ENCODE peak calls at places on chromosomes 12 and 14, in seven cellular contexts. L is effector memory CD4-positive, alpha-beta T cell; E is C1 segment of cervical spinal cord; Y is stimulated activated CD4-positive, alpha-beta T cell treated with anti-CD3 and anti-CD28 coated beads, Interleukin-4, amount 100 ng/mL, for 4 hours; M is GM13977; C is HepG2; N is erythroblast. J is an unnamed sample.

GRCh38 chr12:9699898-9700605 is 30.5 kb downstream of the CLEC2D start:
- DNase-seq in L (no peak), E (no peak), Y (no peak), M (no peak), C (no peak), N (no peak), J (no peak)

GRCh38 chr12:9101018-9101687 is 14.6 kb downstream of the A2M start:
- DNase-seq in L (no peak), E (no peak), Y (no peak), M (no peak), C (no peak), N (no peak), J (no peak)

GRCh38 chr12:66055837-66056319 is 74.7 kb downstream of the LLPH start:
- DNase-seq in L (no peak), E (no peak), Y (no peak), M (peak), C (peak), N (no peak), J (no peak)

GRCh38 chr14:34693228-34693939 is 21.0 kb downstream of the CFL2 start:
- DNase-seq in L (no peak), E (no peak), Y (peak), M (no peak), C (peak), N (no peak), J (peak)

GRCh38 chr12:131194166-131194565 is 240.5 kb downstream of the ADGRD1 start:
- DNase-seq in L (no peak), E (no peak), Y (no peak), M (peak), C (no peak), N (peak), J (no peak)

GRCh38 chr12:96578526-96579125 is 89.2 kb downstream of the CFAP54 start:
- DNase-seq in L (no peak), E (no peak), Y (no peak), M (peak), C (peak), N (peak), J (peak)

GRCh38 chr14:78029471-78030372 is 140.5 kb upstream of the NRXN3 start:
- DNase-seq in L (no peak), E (no peak), Y (no peak), M (no peak), C (no peak), N (no peak), J (no peak)

GRCh38 chr12:18323159-18323558 is 61.8 kb downstream of the PIK3C2G start:
- DNase-seq in L (no peak), E (no peak), Y (no peak), M (no peak), C (no peak), N (no peak), J (no peak)

GRCh38 chr12:42446761-42447160 is 120.8 kb downstream of the PPHLN1 start:
- DNase-seq in L (no peak), E (no peak), Y (no peak), M (no peak), C (no peak), N (no peak), J (no peak)

GRCh38 chr12:52630609-52631200 is 12.3 kb upstream of the KRT73 start:
- DNase-seq in L (no peak), E (no peak), Y (no peak), M (no peak), C (no peak), N (no peak), J (no peak)

GRCh38 chr14:75969891-75970290 is 11.9 kb downstream of the TGFB3 start:
- DNase-seq in L (no peak), E (no peak), Y (no peak), M (no peak), C (no peak), N (no peak), J (no peak)

GRCh38 chr14:69879175-69880047 is at the start of gene SMOC1:
- DNase-seq in L (no peak), E (peak), Y (peak), M (peak), C (peak), N (no peak), J (peak)

GRCh38 chr12:45688188-45688587 is 41.3 kb upstream of the ARID2 start:
- DNase-seq in L (no peak), E (no peak), Y (no peak), M (no peak), C (no peak), N (no peak), J (no peak)

GRCh38 chr12:76643438-76643837 is 83.9 kb upstream of the OSBPL8 start:
- DNase-seq in L (no peak), E (no peak), Y (no peak), M (no peak), C (no peak), N (no peak), J (no peak)

GRCh38 chr14:90645842-90646443 is 170.3 kb downstream of the TTC7B start:
- DNase-seq in L (no peak), E (no peak), Y (no peak), M (no peak), C (peak), N (no peak), J (no peak)

GRCh38 chr12:22169281-22169824 is 123.3 kb downstream of the CMAS start:
- DNase-seq in L (no peak), E (no peak), Y (no peak), M (no peak), C (no peak), N (no peak), J (no peak)

GRCh38 chr12:2229661-2230539 is 177.1 kb downstream of the CACNA1C start:
- DNase-seq in L (no peak), E (no peak), Y (no peak), M (no peak), C (no peak), N (no peak), J (no peak)

GRCh38 chr12:96190403-96191170 is 3.6 kb upstream of the ELK3 start:
- DNase-seq in L (no peak), E (no peak), Y (no peak), M (no peak), C (peak), N (no peak), J (no peak)

GRCh38 chr12:2877959-2878732 is 1.1 kb downstream of the RHNO1 start:
- DNase-seq in L (no peak), E (no peak), Y (no peak), M (peak), C (no peak), N (peak), J (no peak)

GRCh38 chr12:88993655-88994054 is 358.6 kb downstream of the DUSP6 start:
- DNase-seq in L (no peak), E (no peak), Y (no peak), M (peak), C (peak), N (peak), J (no peak)

GRCh38 chr12:3313655-3314305 is 177.2 kb upstream of the PRMT8 start:
- DNase-seq in L (no peak), E (peak), Y (no peak), M (peak), C (peak), N (peak), J (no peak)

GRCh38 chr14:67485501-67486095 is 2.9 kb downstream of the TMEM229B start:
- DNase-seq in L (no peak), E (no peak), Y (no peak), M (no peak), C (no peak), N (no peak), J (no peak)

GRCh38 chr12:70576341-70577282 is 60.6 kb downstream of the PTPRB start:
- DNase-seq in L (no peak), E (no peak), Y (no peak), M (peak), C (peak), N (peak), J (no peak)

GRCh38 chr12:7716391-7716790 is 5.2 kb downstream of the DPPA3 start:
- DNase-seq in L (no peak), E (no peak), Y (no peak), M (no peak), C (peak), N (peak), J (no peak)

GRCh38 chr12:110745632-110746284 is 3.1 kb upstream of the PPP1CC start:
- DNase-seq in L (no peak), E (no peak), Y (no peak), M (no peak), C (no peak), N (no peak), J (no peak)

GRCh38 chr12:111368291-111368683 is 608 bp downstream of the PHETA1 start:
- DNase-seq in L (no peak), E (no peak), Y (no peak), M (peak), C (no peak), N (peak), J (no peak)

GRCh38 chr12:101044512-101045074 is 165.4 kb downstream of the SLC5A8 start:
- DNase-seq in L (no peak), E (no peak), Y (no peak), M (no peak), C (no peak), N (no peak), J (no peak)

GRCh38 chr14:104284107-104284592 is 145.8 kb downstream of the KIF26A start:
- DNase-seq in L (no peak), E (no peak), Y (no peak), M (no peak), C (no peak), N (no peak), J (peak)

GRCh38 chr12:14058717-14059116 is 77.3 kb upstream of the GRIN2B start:
- DNase-seq in L (no peak), E (no peak), Y (no peak), M (no peak), C (no peak), N (no peak), J (no peak)

GRCh38 chr12:80064269-80064668 is 35.1 kb upstream of the OTOGL start:
- DNase-seq in L (no peak), E (no peak), Y (no peak), M (no peak), C (no peak), N (no peak), J (no peak)

GRCh38 chr12:10661338-10661737 is 12.5 kb downstream of the STYK1 start:
- DNase-seq in L (no peak), E (no peak), Y (no peak), M (no peak), C (no peak), N (no peak), J (no peak)

GRCh38 chr14:86858043-86858442 is 1134.9 kb downstream of the GALC start:
- DNase-seq in L (no peak), E (no peak), Y (no peak), M (no peak), C (no peak), N (no peak), J (no peak)

GRCh38 chr12:111776836-111777344 is 10.2 kb downstream of the ALDH2 start:
- DNase-seq in L (no peak), E (no peak), Y (no peak), M (no peak), C (no peak), N (no peak), J (no peak)

GRCh38 chr12:27434673-27435565 is 11.6 kb upstream of the SMCO2 start:
- DNase-seq in L (no peak), E (no peak), Y (peak), M (peak), C (no peak), N (peak), J (no peak)

GRCh38 chr12:71638499-71638898 is 25.1 kb downstream of the ZFC3H1 start:
- DNase-seq in L (no peak), E (no peak), Y (no peak), M (no peak), C (no peak), N (no peak), J (no peak)

GRCh38 chr14:39266589-39266870 is 32.8 kb downstream of the MIA2 start:
- DNase-seq in L (no peak), E (peak), Y (no peak), M (peak), C (peak), N (no peak), J (no peak)

GRCh38 chr12:104718581-104718980 is 239.5 kb downstream of the SLC41A2 start:
- DNase-seq in L (no peak), E (no peak), Y (no peak), M (no peak), C (no peak), N (no peak), J (no peak)

J was measured in NCI-H524 treated with DMSO at 0.1 percent for 48 hours.